ENCODE peak calls at places on chromosomes 12 and 14, in seven cellular contexts. Z is bronchial epithelial cell; D is RWPE1; G is Peyer's patch; W is activated CD8-positive, alpha-beta T cell treated with anti-CD3 and anti-CD28 coated beads for 36 hours; S is hepatocyte; K is nephron progenitor cell. J is an unnamed sample.

GRCh38 chr12:64682572-64683277 is 72.4 kb downstream of the RASSF3 start:
- DNase-seq in Z (no peak), D (no peak), G (no peak), W (no peak), S (peak), K (no peak), J (no peak)

GRCh38 chr14:21068521-21069387 is 1.4 kb upstream of the ARHGEF40 start:
- DNase-seq in Z (peak), D (peak), G (no peak), W (peak), S (peak), K (peak), J (no peak)

GRCh38 chr14:38721822-38722431 is 381.1 kb downstream of the SEC23A start:
- DNase-seq in Z (peak), D (peak), G (peak), W (peak), S (peak), K (peak), J (no peak)

GRCh38 chr12:53825246-53826081 is 73.7 kb upstream of the CISTR start:
- DNase-seq in Z (peak), D (peak), G (no peak), W (no peak), S (peak), K (no peak), J (no peak)

GRCh38 chr12:8950702-8951478 is 1.4 kb upstream of the M6PR start:
- DNase-seq in Z (no peak), D (no peak), G (no peak), W (no peak), S (no peak), K (no peak), J (no peak)

GRCh38 chr12:93762059-93762719 is 85.0 kb downstream of the CRADD start:
- DNase-seq in Z (no peak), D (no peak), G (no peak), W (no peak), S (no peak), K (no peak), J (no peak)

GRCh38 chr12:97716356-97716755 is 253.8 kb downstream of the RMST start:
- DNase-seq in Z (peak), D (no peak), G (no peak), W (no peak), S (peak), K (no peak), J (no peak)

GRCh38 chr12:67633708-67634107 is 14.8 kb upstream of the DYRK2 start:
- DNase-seq in Z (no peak), D (no peak), G (no peak), W (no peak), S (no peak), K (no peak), J (no peak)

GRCh38 chr14:90111895-90112534 is 50.2 kb downstream of the KCNK13 start:
- DNase-seq in Z (peak), D (peak), G (no peak), W (no peak), S (no peak), K (no peak), J (no peak)

GRCh38 chr14:101552786-101553231 is 8.5 kb upstream of the DIO3 start:
- DNase-seq in Z (no peak), D (peak), G (no peak), W (no peak), S (no peak), K (no peak), J (no peak)

GRCh38 chr12:26769611-26770010 is 63.4 kb downstream of the ITPR2 start:
- DNase-seq in Z (no peak), D (no peak), G (no peak), W (no peak), S (no peak), K (no peak), J (no peak)

GRCh38 chr12:104622942-104623341 is 166.2 kb downstream of the CHST11 start:
- DNase-seq in Z (no peak), D (no peak), G (no peak), W (no peak), S (no peak), K (no peak), J (no peak)

GRCh38 chr12:94762259-94762942 is 112.0 kb upstream of the TMCC3 start:
- DNase-seq in Z (peak), D (no peak), G (no peak), W (no peak), S (no peak), K (no peak), J (no peak)

GRCh38 chr14:36518586-36519430 is 1.2 kb downstream of the NKX2-1 start:
- DNase-seq in Z (no peak), D (no peak), G (no peak), W (no peak), S (no peak), K (peak), J (no peak)

GRCh38 chr12:100827901-100828520 is 33.4 kb downstream of the ANO4 start:
- DNase-seq in Z (peak), D (peak), G (no peak), W (no peak), S (peak), K (peak), J (no peak)

GRCh38 chr12:68042212-68042699 is 53.0 kb downstream of the IFNG-AS1 start:
- DNase-seq in Z (peak), D (peak), G (no peak), W (peak), S (no peak), K (no peak), J (no peak)

GRCh38 chr14:24232645-24233537 is at the start of gene GMPR2:
- DNase-seq in Z (peak), D (peak), G (no peak), W (peak), S (peak), K (no peak), J (no peak)

DNA sequence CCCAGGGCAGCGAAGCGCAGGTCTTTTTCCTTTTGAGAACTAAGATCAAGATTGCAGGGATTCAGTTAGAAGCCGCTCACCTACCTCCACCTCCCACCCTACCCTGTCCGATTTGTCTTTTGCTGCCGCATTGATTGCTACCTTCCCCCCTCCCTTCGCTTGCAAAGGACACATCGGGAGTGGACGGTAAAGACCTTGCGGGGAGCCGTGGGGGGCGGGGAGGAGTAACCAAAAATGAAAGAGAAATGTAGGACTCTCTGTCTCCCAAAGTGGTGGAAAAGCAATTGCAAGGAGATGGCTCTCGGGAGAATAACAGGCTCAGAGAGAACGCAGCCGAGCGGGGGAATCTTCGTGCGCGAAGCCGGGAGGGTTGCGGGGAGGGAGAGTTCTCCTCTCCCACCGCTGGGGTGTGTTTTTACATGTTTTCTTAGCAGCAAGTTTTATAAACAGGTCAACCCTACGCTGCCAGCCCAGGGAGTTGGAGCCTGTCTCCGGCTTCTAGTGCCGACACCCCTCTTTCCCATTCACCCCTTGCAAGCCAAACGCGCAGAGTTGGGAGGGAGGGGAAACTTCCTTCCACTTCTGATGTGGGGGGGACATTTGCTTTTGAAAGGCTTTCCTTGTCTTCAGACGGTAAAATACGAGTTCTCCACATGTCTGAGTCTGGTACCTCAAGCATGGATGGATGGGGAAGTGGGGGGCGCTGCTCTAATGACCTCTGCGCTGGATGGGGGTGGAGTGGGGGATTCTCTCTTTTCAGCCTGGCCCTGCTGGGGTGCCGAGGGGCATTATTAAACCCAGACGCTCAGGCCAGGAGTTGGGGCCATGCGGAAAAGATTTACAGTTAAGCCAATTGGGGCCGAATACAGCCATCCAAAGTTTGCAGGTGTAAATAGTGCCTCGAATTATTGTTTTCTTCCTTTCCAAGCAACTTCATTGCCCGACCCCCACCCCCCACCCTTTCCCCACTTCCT is 8.9 kb upstream of the TBX3 start:
- DNase-seq in Z (no peak), D (peak), G (no peak), W (no peak), S (peak), K (no peak), J (no peak)
- TF ChIP-seq CTCF in Z (no peak), D (peak), G (no peak), W (no peak), S (peak), K (no peak), J (peak)

GRCh38 chr14:97604731-97605130 is 807.5 kb downstream of the VRK1 start:
- DNase-seq in Z (no peak), D (no peak), G (no peak), W (no peak), S (no peak), K (no peak), J (no peak)

GRCh38 chr14:97603201-97603600 is 806.0 kb downstream of the VRK1 start:
- DNase-seq in Z (no peak), D (no peak), G (no peak), W (peak), S (no peak), K (no peak), J (no peak)

DNA sequence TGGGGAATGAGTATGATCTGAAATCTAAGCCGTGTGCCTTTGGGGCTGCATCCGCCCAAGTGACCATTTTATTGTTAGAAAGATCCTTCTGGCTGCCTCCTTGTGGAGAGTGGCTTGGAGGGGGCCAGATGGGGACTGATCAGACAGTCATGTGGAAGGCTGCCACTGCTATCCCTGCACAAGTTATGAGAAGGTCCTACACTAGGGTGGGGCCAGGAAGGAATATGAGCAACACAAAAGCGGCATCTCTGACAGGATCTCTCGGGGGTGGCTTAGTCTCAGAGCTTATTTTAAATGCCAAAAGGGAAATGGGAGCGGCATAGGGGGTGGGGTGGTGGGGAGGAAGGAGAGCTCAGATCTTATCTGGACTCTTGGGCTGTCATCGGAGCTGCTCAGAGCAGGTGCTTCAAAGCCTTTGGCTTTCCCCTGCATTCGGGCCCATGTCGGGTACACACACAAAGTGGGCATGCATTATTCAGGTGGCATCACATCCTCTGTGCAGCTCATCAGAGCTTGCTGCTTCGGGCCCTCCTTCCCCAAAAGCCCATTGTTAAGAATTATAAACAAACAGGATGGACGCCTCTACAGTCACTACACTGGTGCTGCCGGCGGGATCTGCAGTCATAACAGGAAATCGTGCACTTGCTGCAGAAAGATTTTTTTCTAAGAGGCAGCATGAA is 805.4 kb downstream of the VRK1 start:
- DNase-seq in Z (no peak), D (no peak), G (no peak), W (peak), S (no peak), K (no peak), J (no peak)
- TF ChIP-seq CTCF in Z (no peak), D (no peak), G (no peak), W (no peak), S (no peak), K (no peak), J (no peak)

DNA sequence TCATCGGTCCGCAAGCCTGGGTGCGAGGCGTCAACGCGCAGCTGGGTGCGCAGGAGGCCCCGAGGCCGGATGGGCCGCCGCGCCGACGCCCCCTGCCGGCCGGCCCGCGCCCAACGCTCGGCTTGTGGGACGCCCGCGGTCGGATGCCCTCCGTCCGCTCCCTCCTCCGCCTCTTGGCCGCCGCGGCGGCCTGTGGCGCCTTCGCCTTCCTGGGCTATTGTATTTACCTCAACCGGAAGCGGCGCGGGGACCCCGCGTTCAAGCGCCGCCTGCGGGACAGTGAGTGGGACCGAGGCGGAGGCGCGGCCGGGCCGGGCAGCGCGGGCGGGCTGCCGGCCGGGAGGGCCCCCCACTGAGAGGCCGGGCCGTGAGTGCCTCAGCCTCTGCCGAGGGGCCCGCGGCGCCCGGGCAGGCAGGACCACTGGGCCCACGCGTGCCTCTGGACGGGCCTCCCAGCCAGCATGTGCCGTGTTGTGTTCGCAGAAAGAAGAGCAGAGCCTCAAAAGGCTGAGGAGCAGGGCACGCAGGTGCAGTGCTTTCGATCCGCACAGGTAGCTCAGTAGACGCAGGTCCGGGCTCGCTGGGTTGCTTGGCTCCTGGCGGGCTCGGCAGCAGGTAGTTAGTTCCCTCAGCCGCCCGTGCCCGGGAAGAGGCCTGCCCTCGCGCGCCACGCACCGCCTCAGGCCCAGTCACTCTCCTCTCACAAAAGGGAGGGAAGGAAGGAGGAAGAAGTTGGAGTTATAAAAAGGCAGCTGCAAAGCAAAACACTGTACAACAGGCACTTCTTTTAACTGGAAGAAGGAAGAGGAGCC is at the start of gene TOMM20L:
- DNase-seq in Z (peak), D (peak), G (peak), W (peak), S (peak), K (peak), J (peak)
- TF ChIP-seq CTCF in Z (peak), D (peak), G (peak), W (peak), S (peak), K (peak), J (peak)

DNA sequence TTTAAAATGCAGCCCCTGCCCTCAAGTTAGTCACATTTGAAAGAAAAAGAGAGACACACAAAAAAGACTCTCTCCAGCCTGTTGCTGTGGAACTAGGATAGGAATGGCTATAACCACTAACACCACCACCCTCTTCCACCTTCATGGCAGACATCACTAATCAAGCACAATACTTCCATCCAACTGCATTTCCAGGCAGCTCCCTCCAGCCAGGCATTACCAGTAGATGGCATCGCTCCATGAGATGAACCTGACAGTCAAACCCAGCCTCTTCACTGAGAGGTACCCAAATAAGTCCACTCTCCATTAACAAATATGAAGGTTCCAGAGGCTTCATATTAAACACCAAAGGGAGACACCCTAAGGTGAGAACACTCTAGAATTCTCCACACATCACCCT is 24.4 kb downstream of the SLC8B1 start:
- DNase-seq in Z (peak), D (no peak), G (no peak), W (no peak), S (no peak), K (no peak), J (no peak)
- TF ChIP-seq CTCF in Z (peak), D (no peak), G (peak), W (no peak), S (no peak), K (no peak), J (no peak)

GRCh38 chr12:111640498-111640897 is 41.4 kb upstream of the ATXN2 start:
- DNase-seq in Z (no peak), D (no peak), G (no peak), W (no peak), S (no peak), K (no peak), J (no peak)

GRCh38 chr12:111645433-111645832 is 40.3 kb downstream of the BRAP start:
- DNase-seq in Z (no peak), D (no peak), G (no peak), W (no peak), S (no peak), K (no peak), J (no peak)

GRCh38 chr12:111643428-111643826 is 42.3 kb downstream of the BRAP start:
- DNase-seq in Z (no peak), D (no peak), G (no peak), W (no peak), S (peak), K (no peak), J (no peak)

GRCh38 chr12:111638576-111638975 is 39.5 kb upstream of the ATXN2 start:
- DNase-seq in Z (no peak), D (no peak), G (no peak), W (no peak), S (no peak), K (no peak), J (no peak)

GRCh38 chr12:111642681-111643427 is 42.9 kb downstream of the BRAP start:
- DNase-seq in Z (no peak), D (no peak), G (no peak), W (no peak), S (no peak), K (no peak), J (no peak)
- TF ChIP-seq CTCF in Z (no peak), D (no peak), G (no peak), W (no peak), S (peak), K (no peak), J (no peak)

GRCh38 chr12:55682087-55682796 is 25.5 kb downstream of the ITGA7 start:
- DNase-seq in Z (no peak), D (no peak), G (no peak), W (no peak), S (no peak), K (no peak), J (no peak)

GRCh38 chr12:55679691-55680090 is 28.0 kb downstream of the ITGA7 start:
- DNase-seq in Z (no peak), D (no peak), G (no peak), W (no peak), S (no peak), K (no peak), J (no peak)

GRCh38 chr12:55684761-55685370 is 22.8 kb downstream of the ITGA7 start:
- DNase-seq in Z (no peak), D (no peak), G (no peak), W (no peak), S (no peak), K (no peak), J (no peak)

GRCh38 chr12:55683676-55684075 is 24.0 kb downstream of the ITGA7 start:
- DNase-seq in Z (no peak), D (no peak), G (no peak), W (no peak), S (no peak), K (no peak), J (no peak)

DNA sequence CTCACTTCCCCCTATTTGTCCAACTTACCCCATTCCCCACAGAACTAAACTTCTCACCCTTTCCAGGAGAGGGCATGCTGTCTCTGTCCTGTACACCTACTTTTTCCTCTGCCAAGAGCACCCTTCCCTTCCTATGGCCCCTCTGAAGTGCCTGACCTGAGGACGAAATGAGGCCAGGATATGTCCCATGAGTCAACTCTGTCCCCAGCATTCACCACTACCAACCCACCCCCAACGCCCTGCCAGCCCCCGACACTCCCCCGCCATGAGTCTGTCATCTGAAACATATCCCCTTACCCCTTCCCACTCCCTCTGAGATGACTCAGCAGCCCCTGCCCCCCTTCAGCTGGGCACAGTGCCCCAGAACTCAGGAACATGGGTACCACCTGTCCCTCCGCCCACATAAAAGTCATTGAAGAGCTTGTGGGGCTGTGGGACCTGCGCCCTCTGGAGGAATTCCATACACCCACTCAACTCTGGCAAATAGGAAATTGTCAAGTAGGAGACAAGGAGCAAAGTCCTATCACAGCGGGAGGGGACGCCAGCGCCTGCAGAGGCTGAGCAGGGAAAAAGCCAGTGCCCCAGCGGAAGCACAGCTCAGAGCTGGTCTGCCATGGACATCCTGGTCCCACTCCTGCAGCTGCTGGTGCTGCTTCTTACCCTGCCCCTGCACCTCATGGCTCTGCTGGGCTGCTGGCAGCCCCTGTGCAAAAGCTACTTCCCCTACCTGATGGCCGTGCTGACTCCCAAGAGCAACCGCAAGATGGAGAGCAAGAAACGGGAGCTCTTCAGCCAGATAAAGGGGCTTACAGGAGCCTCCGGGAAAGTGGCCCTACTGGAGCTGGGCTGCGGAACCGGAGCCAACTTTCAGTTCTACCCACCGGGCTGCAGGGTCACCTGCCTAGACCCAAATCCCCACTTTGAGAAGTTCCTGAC is 26.3 kb downstream of the ITGA7 start:
- DNase-seq in Z (peak), D (peak), G (peak), W (peak), S (peak), K (peak), J (no peak)
- TF ChIP-seq CTCF in Z (peak), D (no peak), G (peak), W (no peak), S (peak), K (no peak), J (peak)